ENCODE peak calls at places on chromosomes 5 and 9, in four cellular contexts. N, C, L and B are unnamed samples.

GRCh38 chr5:135608761-135609443 is 30.1 kb upstream of the CXCL14 start:
- DNase-seq in N (no peak), C (no peak), L (no peak), B (no peak)

GRCh38 chr9:106707722-106708121 is 155.2 kb upstream of the ZNF462 start:
- DNase-seq in N (no peak), C (no peak), L (peak), B (no peak)

GRCh38 chr9:123033352-123033751 is at the start of gene GPR21:
- DNase-seq in N (no peak), C (no peak), L (no peak), B (no peak)

GRCh38 chr9:35051069-35051967 is 21.1 kb downstream of the VCP start:
- DNase-seq in N (no peak), C (no peak), L (peak), B (no peak)

GRCh38 chr9:99726758-99727157 is 94.9 kb upstream of the NR4A3 start:
- DNase-seq in N (no peak), C (no peak), L (no peak), B (no peak)

GRCh38 chr5:180052211-180052818 is 19.2 kb downstream of the RNF130 start:
- DNase-seq in N (no peak), C (no peak), L (no peak), B (no peak)

GRCh38 chr5:111454198-111454606 is 58.1 kb downstream of the STARD4 start:
- DNase-seq in N (peak), C (no peak), L (no peak), B (no peak)

GRCh38 chr9:121599186-121599871 is 52.1 kb upstream of the DAB2IP start:
- DNase-seq in N (peak), C (no peak), L (peak), B (peak)

GRCh38 chr9:130995399-130995941 is 13.5 kb upstream of the LAMC3 start:
- DNase-seq in N (peak), C (no peak), L (peak), B (no peak)

GRCh38 chr5:81164466-81164865 is 68.7 kb upstream of the CKMT2 start:
- DNase-seq in N (peak), C (no peak), L (no peak), B (no peak)

GRCh38 chr9:137309368-137310189 is 7.5 kb upstream of the NRARP start:
- DNase-seq in N (no peak), C (no peak), L (peak), B (no peak)

GRCh38 chr9:133242991-133243390 is 32.0 kb downstream of the ABO start:
- DNase-seq in N (no peak), C (no peak), L (no peak), B (no peak)

GRCh38 chr5:145162641-145163040 is 672.5 kb downstream of the PRELID2 start:
- DNase-seq in N (no peak), C (no peak), L (no peak), B (no peak)
- H3K4me3 ChIP-seq in N (no peak), C (no peak), L (no peak), B (no peak)

DNA sequence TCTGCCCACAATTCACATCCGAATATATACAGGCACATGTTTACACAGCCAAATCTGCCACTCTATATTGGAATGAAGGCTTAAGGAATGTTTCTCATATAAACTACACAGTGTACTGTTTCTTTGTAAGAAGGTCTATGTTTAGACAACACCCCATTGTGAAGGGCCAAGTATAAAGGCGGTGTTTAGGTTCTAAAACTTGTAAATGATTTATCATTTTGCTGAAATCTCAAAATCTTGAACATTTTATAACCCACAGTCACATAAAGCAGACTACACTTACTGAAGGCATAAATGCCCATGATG is 94.0 kb downstream of the ZNF608 start:
- DNase-seq in N (no peak), C (no peak), L (no peak), B (no peak)
- H3K4me3 ChIP-seq in N (peak), C (peak), L (peak), B (no peak)

DNA sequence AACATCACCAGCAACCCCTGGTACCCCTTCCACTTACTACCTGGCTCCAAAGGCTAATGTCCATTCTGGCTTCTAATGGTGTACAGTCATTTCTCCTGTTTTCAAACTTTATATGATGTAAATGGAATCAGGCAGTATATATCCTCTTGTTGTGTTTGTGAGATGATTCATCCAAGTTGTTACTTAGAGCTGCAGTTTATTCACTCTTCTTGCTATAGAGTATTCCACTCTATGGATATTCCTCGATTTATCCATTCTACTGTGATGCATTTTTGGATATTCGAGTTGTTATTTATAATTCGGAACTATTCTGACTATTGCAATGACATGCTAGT is 32.4 kb downstream of the IRF1 start:
- DNase-seq in N (peak), C (no peak), L (no peak), B (no peak)
- H3K4me3 ChIP-seq in N (no peak), C (no peak), L (no peak), B (no peak)

DNA sequence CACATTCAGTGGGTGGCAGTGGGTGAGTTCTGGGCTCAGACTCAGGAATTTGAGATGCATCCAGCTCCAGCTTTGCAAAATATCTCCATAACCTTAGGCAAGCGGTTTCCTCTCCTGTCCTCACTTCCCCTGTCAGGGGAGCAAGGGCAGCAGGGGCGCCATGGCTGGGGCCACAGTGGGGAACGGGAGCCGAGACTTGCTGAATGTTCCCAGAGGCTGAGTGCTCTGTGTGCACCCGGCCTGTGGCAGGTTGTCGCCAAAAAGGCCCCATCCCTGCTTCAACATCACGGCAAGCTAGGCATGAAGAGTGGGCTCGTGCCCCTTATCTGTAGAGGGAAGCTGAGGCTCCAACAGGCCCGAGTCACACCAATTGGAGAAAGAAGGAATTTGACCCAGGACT is 268.8 kb downstream of the NSG2 start:
- DNase-seq in N (no peak), C (no peak), L (no peak), B (peak)
- H3K4me3 ChIP-seq in N (no peak), C (no peak), L (no peak), B (no peak)

GRCh38 chr9:125648294-125648693 is 58.7 kb downstream of the MAPKAP1 start:
- DNase-seq in N (no peak), C (no peak), L (no peak), B (no peak)

GRCh38 chr9:125644819-125645507 is 62.0 kb downstream of the MAPKAP1 start:
- DNase-seq in N (peak), C (no peak), L (no peak), B (no peak)

GRCh38 chr9:125649315-125649714 is 57.7 kb downstream of the MAPKAP1 start:
- DNase-seq in N (peak), C (no peak), L (no peak), B (no peak)

GRCh38 chr9:125649826-125650225 is 57.2 kb downstream of the MAPKAP1 start:
- DNase-seq in N (no peak), C (no peak), L (no peak), B (no peak)

DNA sequence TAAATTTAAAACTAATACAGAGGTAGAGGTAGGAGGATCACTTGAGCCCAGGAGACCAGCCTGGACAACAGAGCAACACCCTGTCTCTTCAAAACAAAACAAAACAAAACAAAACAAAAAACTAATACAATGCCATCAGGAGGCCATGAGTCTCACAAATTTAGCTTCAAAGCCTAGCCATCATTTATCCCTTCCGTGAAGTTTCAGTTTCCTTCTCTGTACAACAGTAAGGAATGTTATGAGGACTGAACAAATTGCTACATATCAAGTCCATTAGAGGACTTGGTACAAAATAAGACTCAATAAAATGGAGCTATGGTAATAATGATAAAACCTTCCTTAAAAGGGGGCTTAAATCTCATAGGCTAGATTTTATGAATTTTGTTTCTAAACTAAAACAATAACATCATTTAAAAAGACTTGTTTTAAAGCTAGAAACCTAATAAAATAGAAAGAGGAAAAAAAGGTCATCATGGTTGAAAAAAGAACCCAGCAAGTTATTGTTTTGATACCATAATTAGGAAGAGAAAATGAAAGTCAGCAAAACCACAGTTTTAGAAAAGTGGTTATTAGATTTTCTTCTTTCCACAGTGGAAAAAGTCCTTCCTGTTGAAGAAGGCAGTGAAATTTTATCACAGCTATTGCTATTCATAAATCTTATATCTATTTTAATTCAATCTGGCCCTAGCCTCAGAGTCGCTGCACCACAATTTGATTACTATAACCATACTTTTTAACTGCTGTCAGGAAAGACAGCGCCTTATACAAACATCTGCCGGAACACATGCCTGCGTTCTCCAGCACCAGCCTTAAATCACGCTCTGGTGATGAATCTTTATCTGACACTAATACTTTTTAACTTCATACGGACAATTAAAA is 60.5 kb downstream of the MAPKAP1 start:
- DNase-seq in N (no peak), C (no peak), L (no peak), B (no peak)
- H3K4me3 ChIP-seq in N (no peak), C (no peak), L (peak), B (peak)